ENCODE peak calls at places on chromosomes 1 and 21, in seven cellular contexts. X is fibroblast of mammary gland, D is HFFc6, F is GM20000, Y is HL-60, U is nephron progenitor cell, L is hepatocyte. M is an unnamed sample.

GRCh38 chr21:31405638-31406037 is 61.6 kb upstream of the TIAM1 start:
- DNase-seq in D (no peak), U (no peak), Y (no peak), F (no peak), X (no peak), L (no peak), M (no peak)

GRCh38 chr1:214427871-214428277 is 123.5 kb downstream of the PTPN14 start:
- DNase-seq in L (no peak), F (peak), X (peak), D (peak), Y (peak), U (no peak), M (peak)

GRCh38 chr1:81478217-81478616 is 322.5 kb upstream of the ADGRL2 start:
- DNase-seq in D (no peak), L (no peak), Y (no peak), X (no peak), U (no peak), F (no peak), M (no peak)

GRCh38 chr1:33055210-33055991 is 18.7 kb upstream of the AK2 start:
- DNase-seq in U (peak), L (peak), D (peak), Y (peak), X (peak), F (peak), M (peak)

GRCh38 chr1:155075535-155075934 is 3.1 kb upstream of the EFNA3 start:
- DNase-seq in X (no peak), Y (no peak), L (no peak), D (no peak), U (no peak), F (no peak), M (no peak)

GRCh38 chr21:16108561-16109070 is 378.8 kb downstream of the USP25 start:
- DNase-seq in L (peak), D (no peak), Y (no peak), X (no peak), F (no peak), U (no peak), M (no peak)

GRCh38 chr1:170533331-170533730 is 1.4 kb downstream of the GORAB start:
- DNase-seq in Y (peak), L (no peak), X (peak), D (peak), F (no peak), U (no peak), M (no peak)

GRCh38 chr1:180158149-180159147 is 3.8 kb downstream of the QSOX1 start:
- DNase-seq in X (no peak), Y (no peak), U (no peak), L (no peak), D (no peak), F (no peak), M (no peak)

GRCh38 chr1:238895911-238896310 is 490.5 kb upstream of the CHRM3 start:
- DNase-seq in X (no peak), U (no peak), F (no peak), D (no peak), Y (no peak), L (no peak), M (no peak)

GRCh38 chr1:145957443-145958319 is at the start of gene LIX1L:
- DNase-seq in X (peak), L (peak), D (peak), F (peak), Y (peak), U (peak), M (peak)

GRCh38 chr1:155002479-155003226 is at the start of gene ZBTB7B:
- DNase-seq in F (peak), L (peak), U (peak), D (no peak), X (no peak), Y (no peak), M (no peak)

GRCh38 chr1:199157494-199157893 is 518.7 kb downstream of the PTPRC start:
- DNase-seq in L (no peak), F (no peak), D (no peak), Y (no peak), X (peak), U (no peak), M (no peak)

GRCh38 chr1:3463013-3463385 is 8.5 kb downstream of the ARHGEF16 start:
- DNase-seq in D (no peak), X (no peak), F (no peak), U (no peak), L (no peak), Y (no peak), M (no peak)

GRCh38 chr1:162196387-162196786 is 126.9 kb downstream of the NOS1AP start:
- DNase-seq in D (no peak), F (no peak), U (peak), X (peak), Y (no peak), L (peak), M (no peak)

GRCh38 chr1:162200096-162200847 is 130.8 kb downstream of the NOS1AP start:
- DNase-seq in F (no peak), U (no peak), Y (no peak), L (no peak), X (peak), D (no peak), M (no peak)

GRCh38 chr1:162197615-162198497 is 128.4 kb downstream of the NOS1AP start:
- DNase-seq in U (no peak), F (no peak), Y (no peak), D (no peak), L (no peak), X (no peak), M (no peak)

GRCh38 chr1:162195567-162195966 is 126.1 kb downstream of the NOS1AP start:
- DNase-seq in F (no peak), L (no peak), X (peak), D (no peak), U (no peak), Y (no peak), M (no peak)

GRCh38 chr1:162197041-162197511 is 127.6 kb downstream of the NOS1AP start:
- DNase-seq in X (no peak), U (no peak), F (no peak), L (no peak), D (no peak), Y (no peak), M (no peak)
- TF ChIP-seq CTCF in X (no peak), U (no peak), F (no peak), L (no peak), D (no peak), Y (no peak), M (no peak)

GRCh38 chr1:231691618-231692259 is 65.1 kb downstream of the DISC1 start:
- DNase-seq in D (peak), F (no peak), U (peak), L (peak), X (peak), Y (no peak), M (no peak)
- TF ChIP-seq CTCF in D (peak), F (no peak), U (peak), L (peak), X (peak), Y (no peak), M (no peak)

GRCh38 chr1:235597867-235598553 is 51.6 kb downstream of the GNG4 start:
- DNase-seq in X (peak), Y (peak), D (peak), F (no peak), L (peak), U (no peak), M (no peak)
- TF ChIP-seq CTCF in X (peak), Y (peak), D (peak), F (no peak), L (peak), U (peak), M (peak)

DNA sequence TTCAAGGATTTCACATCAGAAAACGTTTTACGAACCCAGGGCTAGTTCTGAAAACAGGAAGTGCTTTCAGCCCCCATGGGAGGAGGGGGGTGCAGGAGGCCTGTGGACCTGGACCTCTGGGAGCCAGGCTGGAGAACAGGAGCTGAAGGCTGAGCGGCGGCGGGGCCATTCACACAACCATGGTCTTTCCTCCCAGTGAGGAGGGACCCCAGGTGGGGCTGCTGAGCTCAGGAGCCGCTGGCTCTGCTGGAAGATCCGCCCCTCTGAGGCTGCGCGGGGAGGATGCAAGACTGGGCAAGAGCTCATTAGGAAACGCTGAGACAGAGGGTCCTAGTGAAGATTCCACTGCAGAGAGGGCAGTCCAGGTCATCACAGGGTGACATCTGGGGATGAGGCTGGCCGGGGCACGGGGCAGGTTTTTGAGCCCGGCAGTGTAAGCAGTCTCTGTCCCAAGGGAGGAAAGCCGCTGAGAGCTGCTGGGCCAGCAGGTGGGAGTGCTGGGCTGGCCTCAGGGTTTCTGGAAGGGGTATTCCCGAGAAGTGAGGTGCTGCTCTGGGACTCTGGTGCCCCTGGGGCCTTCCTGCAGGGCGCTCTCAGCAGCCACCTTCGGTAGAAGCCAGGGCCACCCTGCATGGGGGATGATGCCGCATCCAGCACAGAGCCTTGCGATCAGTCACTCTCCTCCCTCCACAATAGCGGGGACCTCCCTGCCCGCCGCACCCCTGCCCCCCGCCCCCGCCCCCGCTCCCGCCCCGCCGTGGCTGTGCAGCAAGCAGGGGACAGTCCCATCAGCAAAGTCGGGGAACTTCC is 7.5 kb downstream of the MX2 start:
- DNase-seq in X (peak), U (peak), L (peak), Y (no peak), F (peak), D (no peak), M (peak)
- TF ChIP-seq CTCF in X (peak), U (peak), L (peak), Y (no peak), F (no peak), D (no peak), M (peak)

GRCh38 chr1:182198006-182198605 is 136.6 kb upstream of the ZNF648 start:
- DNase-seq in L (no peak), U (no peak), F (peak), D (peak), X (peak), Y (no peak), M (no peak)
- TF ChIP-seq CTCF in L (peak), U (peak), F (peak), D (peak), X (peak), Y (no peak), M (no peak)

DNA sequence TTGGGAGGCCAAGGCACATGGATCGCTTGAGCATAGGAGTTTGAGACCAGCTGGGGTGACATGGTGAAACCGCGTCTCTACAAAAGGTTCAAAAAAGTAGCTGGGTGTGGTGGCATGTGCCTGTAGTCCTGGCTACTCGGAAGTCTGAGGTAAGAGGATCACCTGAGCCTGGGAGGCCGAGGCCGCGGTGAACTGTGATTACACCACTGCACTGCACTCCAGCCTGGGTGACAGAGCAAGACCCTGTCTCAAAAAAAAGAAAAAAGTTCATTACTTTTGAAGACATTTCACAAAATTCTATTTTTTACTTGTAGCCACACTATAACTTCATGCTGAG is 2.1 kb upstream of the DENND2C start:
- DNase-seq in F (no peak), U (no peak), D (no peak), Y (no peak), L (no peak), X (no peak), M (no peak)
- TF ChIP-seq CTCF in F (no peak), U (no peak), D (no peak), Y (no peak), L (no peak), X (no peak), M (no peak)

GRCh38 chr1:172154571-172154970 is 265.9 kb upstream of the C1orf105 start:
- DNase-seq in L (no peak), F (peak), Y (no peak), D (peak), X (peak), U (no peak), M (no peak)
- TF ChIP-seq CTCF in L (no peak), F (no peak), Y (no peak), D (no peak), X (no peak), U (no peak), M (no peak)